ENCODE peak calls at places on chromosome 2, in four cellular contexts. B, X, E and M are unnamed samples.

GRCh38 chr2:100935372-100935752 is 66.7 kb upstream of the RPL31 start:
- DNase-seq in B (no peak), X (no peak), E (peak; percentile 87), M (no peak)

GRCh38 chr2:12555012-12555645 is 161.6 kb upstream of the TRIB2 start:
- DNase-seq in B (no peak), X (no peak), E (peak; percentile 80), M (no peak)

GRCh38 chr2:131552886-131553285 is 25.2 kb downstream of the CCDC74A start:
- DNase-seq in B (no peak), X (no peak), E (no peak), M (no peak)

GRCh38 chr2:63698825-63699548 is 110.2 kb downstream of the MDH1 start:
- DNase-seq in B (peak; percentile 17), X (peak; percentile 45), E (peak; percentile 79), M (no peak)

GRCh38 chr2:219675206-219675605 is 47.8 kb downstream of the SLC4A3 start:
- DNase-seq in B (no peak), X (no peak), E (no peak), M (no peak)

GRCh38 chr2:233470007-233470687 is 96.4 kb downstream of the USP40 start:
- DNase-seq in B (peak; percentile 76), X (no peak), E (no peak), M (no peak)

GRCh38 chr2:113847144-113847543 is 42.7 kb upstream of the ACTR3 start:
- DNase-seq in B (no peak), X (no peak), E (peak; percentile 45), M (no peak)

GRCh38 chr2:73386342-73386868 is 769 bp downstream of the ALMS1 start:
- DNase-seq in B (no peak), X (no peak), E (no peak), M (no peak)

GRCh38 chr2:205656426-205656795 is 25.9 kb upstream of the NRP2 start:
- DNase-seq in B (no peak), X (peak; percentile 42), E (no peak), M (no peak)

GRCh38 chr2:106996136-106996769 is 110.3 kb upstream of the ST6GAL2 start:
- DNase-seq in B (no peak), X (no peak), E (no peak), M (no peak)

GRCh38 chr2:135144343-135144742 is 92.3 kb downstream of the RAB3GAP1 start:
- DNase-seq in B (no peak), X (no peak), E (no peak), M (no peak)

GRCh38 chr2:32864337-32864736 is 82.4 kb upstream of the LTBP1 start:
- DNase-seq in B (no peak), X (no peak), E (peak; percentile 72), M (no peak)

GRCh38 chr2:176103634-176104337 is 3.3 kb upstream of the HOXD11 start:
- DNase-seq in B (no peak), X (no peak), E (no peak), M (no peak)

GRCh38 chr2:181777654-181778053 is 97.3 kb upstream of the NEUROD1 start:
- DNase-seq in B (no peak), X (no peak), E (no peak), M (no peak)

GRCh38 chr2:21772624-21773023 is 648.9 kb downstream of the TDRD15 start:
- DNase-seq in B (no peak), X (no peak), E (peak; percentile 98), M (no peak)

GRCh38 chr2:18345848-18346247 is 214.6 kb downstream of the RDH14 start:
- DNase-seq in B (no peak), X (no peak), E (peak; percentile 72), M (peak; percentile 62)

GRCh38 chr2:4110273-4110672 is 406.9 kb downstream of the DCDC2C start:
- DNase-seq in B (no peak), X (no peak), E (no peak), M (no peak)

GRCh38 chr2:19932928-19933327 is 31.1 kb upstream of the TTC32 start:
- DNase-seq in B (no peak), X (no peak), E (no peak), M (no peak)

GRCh38 chr2:177667626-177668025 is 275.1 kb downstream of the AGPS start:
- DNase-seq in B (no peak), X (no peak), E (peak; percentile 1), M (no peak)

GRCh38 chr2:179332903-179333302 is 68.3 kb upstream of the SESTD1 start:
- DNase-seq in B (no peak), X (no peak), E (peak; percentile 26), M (no peak)

GRCh38 chr2:51084750-51085149 is 52.8 kb upstream of the NRXN1 start:
- DNase-seq in B (no peak), X (no peak), E (peak; percentile 2), M (no peak)

GRCh38 chr2:150034665-150035064 is 447.1 kb upstream of the MMADHC start:
- DNase-seq in B (no peak), X (no peak), E (no peak), M (no peak)

GRCh38 chr2:47068966-47069627 is 86.0 kb downstream of the STPG4 start:
- DNase-seq in B (no peak), X (no peak), E (no peak), M (no peak)

GRCh38 chr2:47070920-47071824 is 83.9 kb downstream of the STPG4 start:
- DNase-seq in B (peak; percentile 79), X (no peak), E (peak; percentile 91), M (peak; percentile 85)

GRCh38 chr2:47067788-47068407 is 87.2 kb downstream of the STPG4 start:
- DNase-seq in B (no peak), X (no peak), E (no peak), M (no peak)

GRCh38 chr2:47070155-47070919 is 84.8 kb downstream of the STPG4 start:
- DNase-seq in B (no peak), X (no peak), E (no peak), M (peak; percentile 43)

GRCh38 chr2:47069628-47070154 is 85.4 kb downstream of the STPG4 start:
- DNase-seq in B (peak; percentile 80), X (peak; percentile 91), E (peak; percentile 65), M (peak; percentile 82)
- H3K4me1 ChIP-seq in B (peaks cover 95% of the 10 kb centered on the region), X (peaks cover 37% of the 10 kb centered on the region), E (peaks cover 46% of the 10 kb centered on the region), M (peaks cover 93% of the 10 kb centered on the region)

GRCh38 chr2:9949992-9950520 is 1.4 kb upstream of the GRHL1 start:
- DNase-seq in B (no peak), X (no peak), E (no peak), M (no peak)
- H3K27me3 ChIP-seq in B (peaks cover 16% of the 10 kb centered on the region), X (no peaks in the 10 kb centered on the region), E (peaks cover 20% of the 10 kb centered on the region), M (peaks cover 17% of the 10 kb centered on the region)

GRCh38 chr2:37228788-37229187 is 2.6 kb downstream of the CEBPZ start:
- DNase-seq in B (no peak), X (no peak), E (no peak), M (no peak)
- H3K4me1 ChIP-seq in B (peaks cover 75% of the 10 kb centered on the region), X (peaks cover 9% of the 10 kb centered on the region), E (peaks cover 6% of the 10 kb centered on the region), M (peaks cover 38% of the 10 kb centered on the region)

GRCh38 chr2:26710174-26710573 is 17.7 kb downstream of the KCNK3 start:
- DNase-seq in B (no peak), X (no peak), E (no peak), M (no peak)
- H3K27me3 ChIP-seq in B (no peaks in the 10 kb centered on the region), X (no peaks in the 10 kb centered on the region), E (peaks cover 58% of the 10 kb centered on the region), M (peaks cover 6% of the 10 kb centered on the region)